ENCODE peak calls at places on chromosome 9, in seven cellular contexts. One of them, this sample, is unnamed.
A peak's percentile ranks its signal among the peaks of the same experiment; 100 is the strongest.

GRCh38 chr9:114938687-114939575 is 8.5 kb upstream of the TNFSF8 start:
- DNase-seq in MM.1S: no peak
- DNase-seq in GM23338: no peak
- DNase-seq in neural progenitor cell: no peak
- DNase-seq in HCT116: no peak
- DNase-seq in GM23248: peak; percentile 42
- DNase-seq in PC-3: no peak
- DNase-seq in this sample: no peak

GRCh38 chr9:85244856-85245255 is 496.9 kb downstream of the AGTPBP1 start:
- DNase-seq in GM23248: no peak
- DNase-seq in PC-3: no peak
- DNase-seq in GM23338: no peak
- DNase-seq in MM.1S: no peak
- DNase-seq in HCT116: no peak
- DNase-seq in neural progenitor cell: peak; percentile 23
- DNase-seq in this sample: no peak

GRCh38 chr9:128685022-128685332 is 4.0 kb upstream of the SET start:
- DNase-seq in HCT116: no peak
- DNase-seq in GM23248: no peak
- DNase-seq in PC-3: no peak
- DNase-seq in neural progenitor cell: no peak
- DNase-seq in GM23338: no peak
- DNase-seq in MM.1S: no peak
- DNase-seq in this sample: no peak

GRCh38 chr9:7205806-7206205 is 448.0 kb downstream of the KDM4C start:
- DNase-seq in PC-3: no peak
- DNase-seq in MM.1S: no peak
- DNase-seq in GM23248: no peak
- DNase-seq in neural progenitor cell: no peak
- DNase-seq in HCT116: no peak
- DNase-seq in GM23338: no peak
- DNase-seq in this sample: no peak

GRCh38 chr9:138076650-138077009 is 199.0 kb downstream of the CACNA1B start:
- DNase-seq in HCT116: no peak
- DNase-seq in MM.1S: no peak
- DNase-seq in PC-3: no peak
- DNase-seq in GM23338: no peak
- DNase-seq in GM23248: no peak
- DNase-seq in neural progenitor cell: no peak
- DNase-seq in this sample: no peak

GRCh38 chr9:98503867-98504800 is 204.6 kb downstream of the GABBR2 start:
- DNase-seq in HCT116: no peak
- DNase-seq in MM.1S: no peak
- DNase-seq in GM23248: no peak
- DNase-seq in GM23338: peak; percentile 25
- DNase-seq in PC-3: no peak
- DNase-seq in neural progenitor cell: no peak
- DNase-seq in this sample: no peak

GRCh38 chr9:98657897-98658296 is 50.8 kb downstream of the GABBR2 start:
- DNase-seq in neural progenitor cell: no peak
- DNase-seq in GM23248: peak; percentile 92
- DNase-seq in MM.1S: no peak
- DNase-seq in HCT116: no peak
- DNase-seq in GM23338: no peak
- DNase-seq in PC-3: no peak
- DNase-seq in this sample: no peak

GRCh38 chr9:108549184-108549583 is 306.6 kb downstream of the ACTL7B start:
- DNase-seq in PC-3: peak; percentile 84
- DNase-seq in neural progenitor cell: no peak
- DNase-seq in HCT116: no peak
- DNase-seq in GM23248: no peak
- DNase-seq in MM.1S: no peak
- DNase-seq in GM23338: no peak
- DNase-seq in this sample: peak; percentile 55

GRCh38 chr9:36382484-36382883 is 17.6 kb downstream of the RNF38 start:
- DNase-seq in HCT116: no peak
- DNase-seq in PC-3: no peak
- DNase-seq in neural progenitor cell: no peak
- DNase-seq in MM.1S: no peak
- DNase-seq in GM23248: no peak
- DNase-seq in GM23338: peak; percentile 60
- DNase-seq in this sample: no peak

GRCh38 chr9:6054280-6055099 is 39.1 kb upstream of the RANBP6 start:
- DNase-seq in HCT116: peak; percentile 78
- DNase-seq in PC-3: peak; percentile 81
- DNase-seq in GM23248: peak; percentile 83
- DNase-seq in MM.1S: peak; percentile 73
- DNase-seq in neural progenitor cell: peak; percentile 89
- DNase-seq in GM23338: peak; percentile 95
- DNase-seq in this sample: peak; percentile 90

GRCh38 chr9:128421474-128422010 is 885 bp downstream of the CERCAM start:
- DNase-seq in GM23338: no peak
- DNase-seq in PC-3: no peak
- DNase-seq in MM.1S: no peak
- DNase-seq in GM23248: peak; percentile 85
- DNase-seq in neural progenitor cell: no peak
- DNase-seq in HCT116: no peak
- DNase-seq in this sample: no peak

GRCh38 chr9:134367061-134367460 is 40.8 kb downstream of the RXRA start:
- DNase-seq in HCT116: no peak
- DNase-seq in GM23248: no peak
- DNase-seq in PC-3: no peak
- DNase-seq in GM23338: no peak
- DNase-seq in neural progenitor cell: no peak
- DNase-seq in MM.1S: no peak
- DNase-seq in this sample: no peak
- H3K4me1 ChIP-seq in HCT116: peaks cover 32% of the 10 kb centered on the region
- H3K4me1 ChIP-seq in GM23248: peaks cover 21% of the 10 kb centered on the region
- H3K4me1 ChIP-seq in PC-3: no peaks in the 10 kb centered on the region
- H3K4me1 ChIP-seq in GM23338: no peaks in the 10 kb centered on the region
- H3K4me1 ChIP-seq in neural progenitor cell: peaks cover 21% of the 10 kb centered on the region
- H3K4me1 ChIP-seq in MM.1S: no peaks in the 10 kb centered on the region
- H3K4me1 ChIP-seq in this sample: peaks cover 54% of the 10 kb centered on the region

DNA sequence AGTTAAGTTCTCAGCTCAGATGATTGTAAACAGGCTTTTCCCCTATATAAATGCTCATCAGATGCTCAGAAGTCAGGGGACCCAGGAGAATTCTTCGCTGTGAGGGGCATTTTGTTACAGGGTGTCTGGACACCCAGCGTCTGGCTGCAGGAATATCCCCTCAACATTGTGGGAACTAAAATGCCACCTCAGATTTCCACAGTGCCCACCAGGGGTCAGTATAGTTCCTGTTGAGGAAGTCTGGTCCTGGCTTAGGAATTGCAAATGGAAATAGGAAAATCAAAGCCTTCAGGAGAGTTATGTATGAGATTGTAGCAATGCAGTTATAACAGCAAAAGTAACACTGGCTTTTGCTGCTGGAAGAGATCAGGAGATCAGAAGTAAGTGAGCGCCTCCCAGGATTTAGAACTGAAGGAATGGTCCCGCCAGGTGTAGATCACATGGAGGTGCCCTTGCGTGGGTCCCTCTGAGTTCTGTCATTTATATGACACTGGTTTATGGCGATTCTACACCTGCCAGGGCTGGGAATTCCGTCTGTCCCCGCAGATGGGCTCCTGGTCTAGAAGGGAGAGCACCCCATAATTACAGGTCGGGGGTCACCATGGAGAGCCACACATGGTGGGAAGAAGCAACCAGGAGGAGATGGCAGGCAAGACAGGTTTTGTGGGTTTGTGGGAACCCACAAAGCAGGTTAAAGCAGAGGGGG is 47.1 kb upstream of the CTSL start:
- DNase-seq in neural progenitor cell: peak; percentile 80
- DNase-seq in GM23338: peak; percentile 86
- DNase-seq in HCT116: peak; percentile 55
- DNase-seq in MM.1S: peak; percentile 39
- DNase-seq in GM23248: peak; percentile 81
- DNase-seq in PC-3: peak; percentile 78
- DNase-seq in this sample: peak; percentile 87
- TF ChIP-seq EZH2phosphoT487 in neural progenitor cell: no peak
- TF ChIP-seq EZH2phosphoT487 in GM23338: no peak
- TF ChIP-seq EZH2phosphoT487 in HCT116: no peak
- TF ChIP-seq EZH2phosphoT487 in MM.1S: no peak
- TF ChIP-seq EZH2phosphoT487 in GM23248: no peak
- TF ChIP-seq EZH2phosphoT487 in PC-3: no peak
- TF ChIP-seq EZH2phosphoT487 in this sample: no peak

DNA sequence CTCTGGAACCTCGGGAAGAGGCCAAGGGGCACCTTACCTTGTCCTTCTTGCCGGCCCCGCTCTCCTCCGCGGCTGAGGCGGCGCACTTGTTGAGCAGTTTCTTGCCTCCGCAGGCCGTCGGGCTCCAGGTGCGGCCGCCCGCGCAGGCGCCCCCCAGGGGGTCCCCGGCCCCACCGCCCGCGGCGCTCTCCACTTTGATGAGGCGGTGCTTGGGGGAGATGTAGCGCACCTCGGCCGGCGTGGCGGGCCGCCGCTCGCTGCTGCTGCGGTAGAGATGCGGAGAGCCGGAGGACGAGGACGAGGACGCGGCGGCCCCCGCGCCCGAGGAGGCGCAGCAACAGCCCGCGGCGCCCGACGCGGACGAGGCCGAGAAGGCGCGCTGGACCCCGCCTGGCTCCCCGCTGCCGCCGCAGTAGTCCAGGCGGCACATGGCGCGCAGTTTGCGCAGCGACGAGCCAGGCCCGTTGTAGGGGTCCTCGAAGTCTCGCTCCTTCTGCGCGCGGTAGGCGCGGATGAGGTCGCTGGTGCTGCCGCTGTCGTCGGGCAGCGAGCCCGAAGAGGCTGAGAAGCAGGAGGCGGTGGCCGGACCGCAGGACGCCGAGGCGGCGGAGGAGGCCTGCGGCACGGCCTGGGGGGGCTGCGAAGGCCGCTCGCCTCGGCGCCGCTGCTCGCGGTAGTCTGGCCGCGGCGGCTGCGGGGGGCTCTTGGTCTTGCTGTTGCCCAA is 973 bp downstream of the SHB start:
- DNase-seq in neural progenitor cell: peak; percentile 62
- DNase-seq in HCT116: no peak
- DNase-seq in GM23338: peak; percentile 38
- DNase-seq in PC-3: no peak
- DNase-seq in MM.1S: no peak
- DNase-seq in GM23248: peak; percentile 53
- DNase-seq in this sample: peak; percentile 42
- TF ChIP-seq EZH2 in neural progenitor cell: peak; percentile 88
- TF ChIP-seq EZH2 in HCT116: no peak
- TF ChIP-seq EZH2 in GM23338: peak; percentile 19
- TF ChIP-seq EZH2 in PC-3: no peak
- TF ChIP-seq EZH2 in MM.1S: no peak
- TF ChIP-seq EZH2 in GM23248: no peak
- TF ChIP-seq EZH2 in this sample: no peak

GRCh38 chr9:135890190-135890861 is 17.0 kb downstream of the CAMSAP1 start:
- DNase-seq in MM.1S: no peak
- DNase-seq in HCT116: no peak
- DNase-seq in GM23338: no peak
- DNase-seq in PC-3: no peak
- DNase-seq in GM23248: no peak
- DNase-seq in neural progenitor cell: no peak
- DNase-seq in this sample: no peak
- H3K4me1 ChIP-seq in MM.1S: no peaks in the 10 kb centered on the region
- H3K4me1 ChIP-seq in HCT116: peaks cover 19% of the 10 kb centered on the region
- H3K4me1 ChIP-seq in GM23338: peaks cover 47% of the 10 kb centered on the region
- H3K4me1 ChIP-seq in PC-3: peaks cover 4% of the 10 kb centered on the region
- H3K4me1 ChIP-seq in GM23248: peaks cover 9% of the 10 kb centered on the region
- H3K4me1 ChIP-seq in neural progenitor cell: peaks cover 30% of the 10 kb centered on the region
- H3K4me1 ChIP-seq in this sample: peaks cover 20% of the 10 kb centered on the region

GRCh38 chr9:92481029-92481633 is 1.2 kb downstream of the ASPN start:
- DNase-seq in GM23248: peak; percentile 44
- DNase-seq in PC-3: peak; percentile 48
- DNase-seq in GM23338: no peak
- DNase-seq in neural progenitor cell: no peak
- DNase-seq in MM.1S: no peak
- DNase-seq in HCT116: no peak
- DNase-seq in this sample: no peak

GRCh38 chr9:92483896-92484545 is 1.7 kb upstream of the ASPN start:
- DNase-seq in neural progenitor cell: no peak
- DNase-seq in MM.1S: no peak
- DNase-seq in PC-3: peak; percentile 38
- DNase-seq in GM23338: no peak
- DNase-seq in HCT116: no peak
- DNase-seq in GM23248: peak; percentile 44
- DNase-seq in this sample: no peak

GRCh38 chr9:92476962-92477361 is 5.3 kb downstream of the ASPN start:
- DNase-seq in GM23338: no peak
- DNase-seq in MM.1S: no peak
- DNase-seq in neural progenitor cell: no peak
- DNase-seq in HCT116: no peak
- DNase-seq in PC-3: no peak
- DNase-seq in GM23248: no peak
- DNase-seq in this sample: no peak

GRCh38 chr9:92482336-92482735 is at the start of gene ASPN:
- DNase-seq in HCT116: no peak
- DNase-seq in GM23338: no peak
- DNase-seq in neural progenitor cell: no peak
- DNase-seq in GM23248: peak; percentile 77
- DNase-seq in MM.1S: no peak
- DNase-seq in PC-3: no peak
- DNase-seq in this sample: peak; percentile 32

DNA sequence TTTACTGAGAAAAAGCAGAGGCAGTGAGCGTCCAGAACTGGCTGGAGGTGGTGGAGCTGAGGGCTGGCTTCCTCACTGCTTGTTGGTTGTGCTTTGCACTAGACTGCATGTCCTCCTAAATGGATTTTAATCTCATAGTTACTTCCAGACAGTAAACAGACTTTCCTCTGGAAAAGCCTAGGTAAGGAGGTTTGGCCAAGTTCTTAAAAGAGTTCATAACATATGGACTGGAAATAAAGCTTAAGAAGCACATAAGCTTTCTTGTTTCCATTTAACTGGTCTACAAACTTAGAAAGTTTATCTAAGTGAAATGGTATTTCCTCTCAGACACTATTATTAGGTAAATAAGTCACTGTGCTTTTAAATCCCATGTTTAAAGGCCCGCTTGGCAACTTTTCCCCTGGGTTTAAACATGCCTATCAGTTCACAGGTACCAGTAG is 2.0 kb downstream of the ASPN start:
- DNase-seq in PC-3: peak; percentile 28
- DNase-seq in GM23248: peak; percentile 22
- DNase-seq in HCT116: no peak
- DNase-seq in GM23338: no peak
- DNase-seq in MM.1S: no peak
- DNase-seq in neural progenitor cell: no peak
- DNase-seq in this sample: peak; percentile 46
- TF ChIP-seq EZH2phosphoT487 in PC-3: no peak
- TF ChIP-seq EZH2phosphoT487 in GM23248: no peak
- TF ChIP-seq EZH2phosphoT487 in HCT116: no peak
- TF ChIP-seq EZH2phosphoT487 in GM23338: no peak
- TF ChIP-seq EZH2phosphoT487 in MM.1S: no peak
- TF ChIP-seq EZH2phosphoT487 in neural progenitor cell: no peak
- TF ChIP-seq EZH2phosphoT487 in this sample: peak; percentile 54

This sample was measured in hepatocyte.